ENCODE peak calls at places on chromosome 10, in nine cellular contexts. V, S, A, E, P, J, T, Q and D are unnamed samples.

GRCh38 chr10:73814276-73814895 is 3.0 kb upstream of the NDST2 start:
- DNase-seq in V (no peak), S (no peak), A (no peak), E (no peak), P (no peak), J (no peak), T (no peak), Q (no peak), D (no peak)

GRCh38 chr10:62459072-62459471 is 84.9 kb downstream of the ZNF365 start:
- DNase-seq in V (no peak), S (no peak), A (no peak), E (no peak), P (peak; percentile 31), J (no peak), T (no peak), Q (no peak), D (no peak)

GRCh38 chr10:11330383-11331020 is 280.9 kb downstream of the USP6NL start:
- DNase-seq in V (no peak), S (no peak), A (no peak), E (no peak), P (no peak), J (no peak), T (no peak), Q (no peak), D (no peak)

GRCh38 chr10:61605221-61605620 is 57.5 kb upstream of the CABCOCO1 start:
- DNase-seq in V (no peak), S (no peak), A (no peak), E (no peak), P (no peak), J (no peak), T (no peak), Q (no peak), D (no peak)

GRCh38 chr10:89793649-89794254 is 92.4 kb downstream of the KIF20B start:
- DNase-seq in V (peak; percentile 72), S (peak; percentile 42), A (peak; percentile 65), E (peak; percentile 65), P (peak; percentile 79), J (peak; percentile 73), T (peak; percentile 82), Q (peak; percentile 59), D (peak; percentile 53)

GRCh38 chr10:34139559-34139958 is 675.5 kb downstream of the PARD3 start:
- DNase-seq in V (no peak), S (no peak), A (no peak), E (no peak), P (peak; percentile 42), J (no peak), T (no peak), Q (no peak), D (no peak)

GRCh38 chr10:101617102-101617823 is 29.1 kb downstream of the DPCD start:
- DNase-seq in V (peak; percentile 95), S (no peak), A (no peak), E (no peak), P (no peak), J (no peak), T (no peak), Q (no peak), D (peak; percentile 52)

GRCh38 chr10:91700788-91701444 is 68.0 kb upstream of the PPP1R3C start:
- DNase-seq in V (no peak), S (no peak), A (no peak), E (no peak), P (peak; percentile 77), J (no peak), T (no peak), Q (peak; percentile 68), D (no peak)

GRCh38 chr10:102152545-102152890 is 329 bp downstream of the NOLC1 start:
- DNase-seq in V (peak; percentile 47), S (no peak), A (no peak), E (no peak), P (peak; percentile 10), J (no peak), T (no peak), Q (no peak), D (no peak)

GRCh38 chr10:79434223-79434687 is 11.2 kb downstream of the ZCCHC24 start:
- DNase-seq in V (no peak), S (no peak), A (no peak), E (peak; percentile 38), P (peak; percentile 89), J (no peak), T (no peak), Q (peak; percentile 61), D (no peak)

GRCh38 chr10:102645388-102645740 is 1.1 kb downstream of the TRIM8 start:
- DNase-seq in V (peak; percentile 67), S (no peak), A (peak; percentile 56), E (peak; percentile 59), P (peak; percentile 55), J (peak; percentile 39), T (no peak), Q (no peak), D (peak; percentile 57)

DNA sequence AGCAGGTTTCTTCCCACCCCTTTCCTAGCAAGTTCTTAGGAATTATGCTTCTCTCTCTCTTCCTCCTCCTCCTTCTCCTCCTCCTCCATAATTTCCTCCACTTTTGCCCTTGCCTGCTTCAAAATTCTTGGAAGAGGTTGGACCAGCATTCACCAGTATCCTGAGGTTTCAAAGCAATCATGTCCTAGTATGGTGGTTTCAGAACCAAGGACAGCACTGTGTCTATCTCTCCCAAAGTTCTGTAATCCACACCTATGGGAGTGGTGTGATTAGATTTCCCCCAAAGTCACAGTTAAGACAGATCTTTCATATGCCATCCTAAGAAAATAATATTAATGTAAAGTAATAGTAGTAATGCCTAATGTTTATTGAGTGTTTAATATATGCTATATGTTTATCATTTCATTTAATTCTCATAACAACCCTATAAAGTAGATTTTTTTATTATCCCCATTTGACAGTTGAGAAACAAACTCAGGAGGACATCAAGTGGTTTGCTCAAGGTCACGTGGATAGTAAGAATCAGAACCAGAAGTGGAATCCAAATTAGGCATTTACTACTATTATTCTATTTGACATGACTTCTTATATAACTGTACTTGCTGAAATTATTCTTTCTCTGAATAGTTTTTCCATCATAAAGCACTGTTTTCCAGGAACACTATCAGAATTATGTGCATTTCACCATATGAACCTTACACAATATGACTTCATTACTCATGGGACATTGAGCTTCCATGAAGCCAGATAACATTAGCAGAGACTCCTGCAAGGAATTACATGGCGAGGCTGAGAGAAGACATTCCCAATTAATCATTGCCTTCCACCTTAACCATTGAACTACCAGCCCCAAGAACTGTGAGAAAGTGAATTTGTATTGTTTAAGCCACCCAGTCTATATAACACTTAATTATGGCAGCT is 91.4 kb downstream of the IPMK start:
- DNase-seq in V (no peak), S (no peak), A (peak; percentile 12), E (peak; percentile 27), P (peak; percentile 59), J (no peak), T (peak; percentile 45), Q (peak; percentile 26), D (no peak)
- H2AFZ ChIP-seq in V (no peak overlapping the region), S (no peak overlapping the region), A (no peak overlapping the region), E (no peak overlapping the region), P (no peak overlapping the region), J (no peak overlapping the region), T (no peak overlapping the region), Q (no peak overlapping the region), D (no peak overlapping the region)

GRCh38 chr10:6082496-6083395 is 6.1 kb upstream of the RBM17 start:
- DNase-seq in V (no peak), S (no peak), A (no peak), E (no peak), P (no peak), J (no peak), T (no peak), Q (no peak), D (no peak)

GRCh38 chr10:6089334-6090219 is 743 bp downstream of the RBM17 start:
- DNase-seq in V (peak; percentile 61), S (peak; percentile 44), A (peak; percentile 26), E (peak; percentile 34), P (peak; percentile 23), J (no peak), T (peak; percentile 76), Q (peak; percentile 61), D (peak; percentile 59)

GRCh38 chr10:6083523-6084475 is 5.0 kb upstream of the RBM17 start:
- DNase-seq in V (no peak), S (no peak), A (no peak), E (no peak), P (no peak), J (no peak), T (no peak), Q (no peak), D (no peak)

GRCh38 chr10:6088721-6089333 is at the start of gene RBM17:
- DNase-seq in V (peak; percentile 98), S (peak; percentile 94), A (peak; percentile 98), E (peak; percentile 97), P (peak; percentile 84), J (peak; percentile 94), T (peak; percentile 98), Q (peak; percentile 89), D (peak; percentile 96)

GRCh38 chr10:6086375-6087233 is 2.2 kb upstream of the RBM17 start:
- DNase-seq in V (peak; percentile 98), S (peak; percentile 95), A (peak; percentile 62), E (peak; percentile 94), P (peak; percentile 53), J (peak; percentile 76), T (peak; percentile 93), Q (peak; percentile 70), D (peak; percentile 83)
- H2AFZ ChIP-seq in V (peak overlapping the region; percentile 50), S (no peak overlapping the region), A (peak overlapping the region; percentile 67), E (peak overlapping the region; percentile 77), P (peak overlapping the region; percentile 53), J (peak overlapping the region; percentile 95), T (peak overlapping the region; percentile 58), Q (peak overlapping the region; percentile 12), D (peak overlapping the region; percentile 44)

DNA sequence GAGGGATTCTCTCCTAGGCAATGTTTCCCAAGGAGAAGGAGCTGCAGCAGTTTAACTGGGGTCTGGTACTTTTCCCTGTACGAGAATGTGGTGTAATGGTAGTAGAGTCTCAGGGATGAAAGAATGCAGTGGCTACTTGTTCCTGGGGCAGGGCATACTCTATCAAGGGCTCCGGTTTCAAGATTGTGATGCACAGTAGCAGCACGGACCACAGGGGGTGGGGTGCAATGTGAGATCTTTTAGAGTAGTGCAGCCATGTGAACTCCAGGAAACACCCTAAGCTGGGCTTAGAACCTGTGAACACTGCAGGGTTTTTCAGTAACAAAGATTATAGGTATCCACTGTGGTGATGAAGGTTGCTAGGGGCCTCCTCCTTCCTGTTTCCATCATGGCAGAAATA is 903.9 kb downstream of the NRG3 start:
- DNase-seq in V (peak; percentile 25), S (no peak), A (no peak), E (no peak), P (no peak), J (no peak), T (no peak), Q (no peak), D (no peak)
- H2AFZ ChIP-seq in V (peak overlapping the region; percentile 68), S (no peak overlapping the region), A (peak overlapping the region; percentile 56), E (no peak overlapping the region), P (no peak overlapping the region), J (no peak overlapping the region), T (no peak overlapping the region), Q (no peak overlapping the region), D (no peak overlapping the region)

DNA sequence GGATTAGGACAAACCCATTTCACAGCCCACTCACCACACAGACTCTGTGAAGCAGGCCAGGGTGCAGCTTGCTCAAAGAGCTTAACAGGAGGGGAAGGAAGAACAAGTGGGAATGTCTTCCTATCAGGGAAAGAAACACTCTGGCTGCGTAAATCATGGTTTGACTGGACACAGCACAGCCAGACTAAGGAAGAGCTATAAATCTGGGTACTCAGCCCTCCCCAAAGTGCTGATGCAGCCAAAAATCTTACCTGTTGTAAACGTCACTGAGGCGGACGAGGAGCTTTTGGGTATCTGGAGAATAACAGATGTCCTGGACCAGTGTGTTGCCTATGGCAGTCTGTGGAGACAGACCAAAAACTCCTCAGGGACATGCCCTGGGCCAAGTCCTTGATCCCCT is 43.2 kb upstream of the HNRNPH3 start:
- DNase-seq in V (no peak), S (no peak), A (no peak), E (no peak), P (no peak), J (no peak), T (no peak), Q (no peak), D (no peak)
- H2AFZ ChIP-seq in V (no peak overlapping the region), S (no peak overlapping the region), A (no peak overlapping the region), E (no peak overlapping the region), P (no peak overlapping the region), J (no peak overlapping the region), T (no peak overlapping the region), Q (no peak overlapping the region), D (no peak overlapping the region)